ENCODE peak calls at places on chromosomes 11 and 22, in seven cellular contexts. One of them, this sample, is unnamed.

GRCh38 chr22:29344137-29344536 is 28.6 kb upstream of the RASL10A start:
- DNase-seq in testis: no peak
- DNase-seq in progenitor cell of endocrine pancreas: no peak
- DNase-seq in fibroblast of villous mesenchyme: peak
- DNase-seq in bronchial epithelial cell: peak
- DNase-seq in dorsolateral prefrontal cortex: no peak
- DNase-seq in stomach: peak
- DNase-seq in this sample: no peak

GRCh38 chr22:44132724-44133123 is 48.0 kb upstream of the PARVG start:
- DNase-seq in dorsolateral prefrontal cortex: peak
- DNase-seq in progenitor cell of endocrine pancreas: no peak
- DNase-seq in bronchial epithelial cell: no peak
- DNase-seq in stomach: no peak
- DNase-seq in testis: no peak
- DNase-seq in fibroblast of villous mesenchyme: no peak
- DNase-seq in this sample: no peak

GRCh38 chr22:44451016-44451415 is 47.0 kb downstream of the RTL6 start:
- DNase-seq in bronchial epithelial cell: no peak
- DNase-seq in testis: no peak
- DNase-seq in dorsolateral prefrontal cortex: no peak
- DNase-seq in fibroblast of villous mesenchyme: no peak
- DNase-seq in stomach: peak
- DNase-seq in progenitor cell of endocrine pancreas: no peak
- DNase-seq in this sample: no peak

GRCh38 chr11:13778345-13778744 is 109.9 kb downstream of the FAR1 start:
- DNase-seq in stomach: no peak
- DNase-seq in fibroblast of villous mesenchyme: no peak
- DNase-seq in testis: no peak
- DNase-seq in progenitor cell of endocrine pancreas: no peak
- DNase-seq in dorsolateral prefrontal cortex: no peak
- DNase-seq in bronchial epithelial cell: no peak
- DNase-seq in this sample: no peak

GRCh38 chr11:64384039-64384737 is 25.2 kb downstream of the RPS6KA4 start:
- DNase-seq in stomach: peak
- DNase-seq in fibroblast of villous mesenchyme: no peak
- DNase-seq in dorsolateral prefrontal cortex: no peak
- DNase-seq in progenitor cell of endocrine pancreas: no peak
- DNase-seq in bronchial epithelial cell: no peak
- DNase-seq in testis: peak
- DNase-seq in this sample: no peak

GRCh38 chr11:33237039-33237597 is 20.1 kb upstream of the HIPK3 start:
- DNase-seq in testis: no peak
- DNase-seq in bronchial epithelial cell: no peak
- DNase-seq in fibroblast of villous mesenchyme: no peak
- DNase-seq in dorsolateral prefrontal cortex: no peak
- DNase-seq in stomach: no peak
- DNase-seq in progenitor cell of endocrine pancreas: no peak
- DNase-seq in this sample: no peak

GRCh38 chr22:41925783-41926460 is 684 bp downstream of the TNFRSF13C start:
- DNase-seq in testis: peak
- DNase-seq in bronchial epithelial cell: no peak
- DNase-seq in progenitor cell of endocrine pancreas: peak
- DNase-seq in stomach: peak
- DNase-seq in fibroblast of villous mesenchyme: peak
- DNase-seq in dorsolateral prefrontal cortex: no peak
- DNase-seq in this sample: peak

GRCh38 chr11:460331-461199 is 10.5 kb downstream of the PTDSS2 start:
- DNase-seq in stomach: no peak
- DNase-seq in progenitor cell of endocrine pancreas: no peak
- DNase-seq in testis: no peak
- DNase-seq in dorsolateral prefrontal cortex: no peak
- DNase-seq in fibroblast of villous mesenchyme: peak
- DNase-seq in bronchial epithelial cell: no peak
- DNase-seq in this sample: no peak

GRCh38 chr11:19820100-19820499 is 107.5 kb downstream of the NAV2 start:
- DNase-seq in progenitor cell of endocrine pancreas: no peak
- DNase-seq in stomach: no peak
- DNase-seq in bronchial epithelial cell: no peak
- DNase-seq in dorsolateral prefrontal cortex: no peak
- DNase-seq in fibroblast of villous mesenchyme: no peak
- DNase-seq in testis: no peak
- DNase-seq in this sample: no peak

GRCh38 chr11:131195801-131196517 is 174.5 kb upstream of the NTM start:
- DNase-seq in dorsolateral prefrontal cortex: no peak
- DNase-seq in fibroblast of villous mesenchyme: peak
- DNase-seq in stomach: peak
- DNase-seq in progenitor cell of endocrine pancreas: no peak
- DNase-seq in bronchial epithelial cell: peak
- DNase-seq in testis: peak
- DNase-seq in this sample: no peak

GRCh38 chr11:123221074-123221473 is 26.0 kb upstream of the CLMP start:
- DNase-seq in dorsolateral prefrontal cortex: no peak
- DNase-seq in progenitor cell of endocrine pancreas: no peak
- DNase-seq in testis: no peak
- DNase-seq in stomach: no peak
- DNase-seq in fibroblast of villous mesenchyme: peak
- DNase-seq in bronchial epithelial cell: no peak
- DNase-seq in this sample: no peak

GRCh38 chr11:59770869-59771268 is 15.7 kb downstream of the STX3 start:
- DNase-seq in testis: no peak
- DNase-seq in progenitor cell of endocrine pancreas: no peak
- DNase-seq in stomach: no peak
- DNase-seq in dorsolateral prefrontal cortex: no peak
- DNase-seq in fibroblast of villous mesenchyme: no peak
- DNase-seq in bronchial epithelial cell: no peak
- DNase-seq in this sample: no peak

GRCh38 chr22:23181763-23182288 is 1.5 kb downstream of the BCR start:
- DNase-seq in fibroblast of villous mesenchyme: no peak
- DNase-seq in dorsolateral prefrontal cortex: no peak
- DNase-seq in bronchial epithelial cell: no peak
- DNase-seq in stomach: no peak
- DNase-seq in testis: no peak
- DNase-seq in progenitor cell of endocrine pancreas: no peak
- DNase-seq in this sample: no peak

GRCh38 chr11:9972917-9973504 is 309.1 kb downstream of the SWAP70 start:
- DNase-seq in stomach: no peak
- DNase-seq in bronchial epithelial cell: peak
- DNase-seq in testis: peak
- DNase-seq in fibroblast of villous mesenchyme: peak
- DNase-seq in dorsolateral prefrontal cortex: no peak
- DNase-seq in progenitor cell of endocrine pancreas: no peak
- DNase-seq in this sample: no peak

GRCh38 chr11:107898270-107898669 is 30.0 kb upstream of the RAB39A start:
- DNase-seq in fibroblast of villous mesenchyme: peak
- DNase-seq in progenitor cell of endocrine pancreas: no peak
- DNase-seq in stomach: no peak
- DNase-seq in bronchial epithelial cell: peak
- DNase-seq in dorsolateral prefrontal cortex: no peak
- DNase-seq in testis: no peak
- DNase-seq in this sample: no peak

GRCh38 chr11:119594639-119595249 is 134.3 kb downstream of the NECTIN1 start:
- DNase-seq in bronchial epithelial cell: peak
- DNase-seq in stomach: no peak
- DNase-seq in progenitor cell of endocrine pancreas: no peak
- DNase-seq in testis: no peak
- DNase-seq in fibroblast of villous mesenchyme: peak
- DNase-seq in dorsolateral prefrontal cortex: no peak
- DNase-seq in this sample: no peak

GRCh38 chr11:11403763-11404725 is 51.0 kb upstream of the CSNK2A3 start:
- DNase-seq in stomach: no peak
- DNase-seq in bronchial epithelial cell: peak
- DNase-seq in dorsolateral prefrontal cortex: no peak
- DNase-seq in testis: no peak
- DNase-seq in progenitor cell of endocrine pancreas: no peak
- DNase-seq in fibroblast of villous mesenchyme: peak
- DNase-seq in this sample: no peak

GRCh38 chr11:5930614-5931013 is 11.4 kb upstream of the OR56A3 start:
- DNase-seq in bronchial epithelial cell: no peak
- DNase-seq in fibroblast of villous mesenchyme: no peak
- DNase-seq in dorsolateral prefrontal cortex: no peak
- DNase-seq in progenitor cell of endocrine pancreas: no peak
- DNase-seq in stomach: no peak
- DNase-seq in testis: no peak
- DNase-seq in this sample: no peak

GRCh38 chr11:126523441-126523840 is 168.0 kb downstream of the ST3GAL4 start:
- DNase-seq in stomach: no peak
- DNase-seq in dorsolateral prefrontal cortex: no peak
- DNase-seq in progenitor cell of endocrine pancreas: no peak
- DNase-seq in fibroblast of villous mesenchyme: no peak
- DNase-seq in bronchial epithelial cell: no peak
- DNase-seq in testis: no peak
- DNase-seq in this sample: no peak

GRCh38 chr11:23574149-23574548 is 713.9 kb upstream of the CCDC179 start:
- DNase-seq in dorsolateral prefrontal cortex: no peak
- DNase-seq in progenitor cell of endocrine pancreas: no peak
- DNase-seq in fibroblast of villous mesenchyme: no peak
- DNase-seq in stomach: no peak
- DNase-seq in testis: no peak
- DNase-seq in bronchial epithelial cell: no peak
- DNase-seq in this sample: no peak

GRCh38 chr11:59283825-59284772 is 71.4 kb upstream of the MPEG1 start:
- DNase-seq in progenitor cell of endocrine pancreas: no peak
- DNase-seq in dorsolateral prefrontal cortex: no peak
- DNase-seq in testis: peak
- DNase-seq in bronchial epithelial cell: peak
- DNase-seq in fibroblast of villous mesenchyme: peak
- DNase-seq in stomach: peak
- DNase-seq in this sample: peak

GRCh38 chr11:86244063-86244521 is 461 bp upstream of the EED start:
- DNase-seq in dorsolateral prefrontal cortex: peak
- DNase-seq in progenitor cell of endocrine pancreas: peak
- DNase-seq in stomach: peak
- DNase-seq in bronchial epithelial cell: peak
- DNase-seq in fibroblast of villous mesenchyme: no peak
- DNase-seq in testis: peak
- DNase-seq in this sample: no peak

DNA sequence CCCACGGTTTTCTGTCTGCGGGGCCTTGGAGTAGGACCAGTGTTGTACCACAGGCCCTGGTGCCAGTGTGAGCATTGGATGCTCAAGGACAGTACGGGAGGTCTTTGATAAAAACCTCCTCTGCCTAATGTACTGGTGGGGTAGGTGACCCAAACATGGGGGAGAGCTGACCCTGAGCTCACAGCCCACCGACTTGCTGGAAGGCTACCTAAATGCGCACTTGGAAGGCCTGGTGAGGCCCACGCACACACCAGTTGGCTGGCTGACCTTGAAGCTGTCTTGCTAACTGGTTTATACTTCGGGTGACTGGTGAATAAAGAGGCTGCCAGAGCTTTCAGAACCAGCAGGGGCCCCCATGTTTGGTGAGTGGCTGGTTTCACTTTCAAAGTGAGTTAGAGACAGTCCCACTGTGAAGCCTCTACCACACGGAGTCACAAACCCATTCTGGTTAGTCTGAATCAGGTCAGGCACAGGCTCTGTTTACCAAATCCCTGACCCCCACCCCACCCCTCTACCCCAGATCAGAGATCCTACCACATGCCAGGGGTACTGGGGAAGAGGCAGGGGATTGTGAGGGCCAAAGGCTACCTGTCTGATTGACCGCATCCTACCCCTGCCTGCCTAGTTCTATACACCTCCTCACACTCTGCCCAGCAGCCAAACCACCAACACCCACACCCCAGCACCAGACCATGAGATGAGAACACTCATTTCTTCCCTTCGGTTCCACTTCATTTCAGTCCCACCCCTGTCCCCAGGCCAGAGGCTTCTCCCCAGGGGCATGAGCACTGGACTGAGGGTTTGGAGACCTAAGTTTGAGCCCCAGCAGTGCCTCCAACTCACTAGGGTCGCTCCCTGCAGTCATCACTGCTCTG is 12.7 kb upstream of the IL2RB start:
- DNase-seq in progenitor cell of endocrine pancreas: no peak
- DNase-seq in stomach: no peak
- DNase-seq in testis: no peak
- DNase-seq in fibroblast of villous mesenchyme: no peak
- DNase-seq in bronchial epithelial cell: no peak
- DNase-seq in dorsolateral prefrontal cortex: no peak
- DNase-seq in this sample: no peak
- TF ChIP-seq CTCF in progenitor cell of endocrine pancreas: no peak
- TF ChIP-seq CTCF in stomach: no peak
- TF ChIP-seq CTCF in testis: no peak
- TF ChIP-seq CTCF in fibroblast of villous mesenchyme: peak
- TF ChIP-seq CTCF in bronchial epithelial cell: no peak
- TF ChIP-seq CTCF in dorsolateral prefrontal cortex: no peak
- TF ChIP-seq CTCF in this sample: no peak

DNA sequence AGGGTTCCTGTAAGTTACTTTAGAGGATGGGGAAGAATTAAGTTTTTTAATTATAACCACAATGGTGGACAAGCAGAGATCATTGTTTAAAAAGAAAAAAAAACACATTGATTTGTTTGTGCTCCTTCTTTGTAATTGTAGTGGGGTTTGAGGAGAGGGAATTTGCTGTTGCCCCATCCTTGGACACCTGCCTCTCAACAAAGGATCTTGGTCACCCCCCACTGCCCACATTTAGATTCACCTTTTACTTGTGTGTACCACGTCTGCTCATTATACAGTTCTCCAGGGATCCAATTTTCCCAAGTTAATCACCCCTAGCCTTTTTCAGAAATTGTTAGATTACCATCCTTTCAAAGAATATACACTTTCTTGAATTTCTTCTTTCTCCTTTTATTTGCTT is 53.0 kb downstream of the DNAJC24 start:
- DNase-seq in testis: no peak
- DNase-seq in bronchial epithelial cell: no peak
- DNase-seq in dorsolateral prefrontal cortex: no peak
- DNase-seq in progenitor cell of endocrine pancreas: no peak
- DNase-seq in fibroblast of villous mesenchyme: no peak
- DNase-seq in stomach: no peak
- DNase-seq in this sample: no peak
- TF ChIP-seq CTCF in testis: no peak
- TF ChIP-seq CTCF in bronchial epithelial cell: no peak
- TF ChIP-seq CTCF in dorsolateral prefrontal cortex: no peak
- TF ChIP-seq CTCF in progenitor cell of endocrine pancreas: no peak
- TF ChIP-seq CTCF in fibroblast of villous mesenchyme: no peak
- TF ChIP-seq CTCF in stomach: no peak
- TF ChIP-seq CTCF in this sample: no peak

GRCh38 chr11:20873054-20873453 is 203.7 kb downstream of the NELL1 start:
- DNase-seq in progenitor cell of endocrine pancreas: peak
- DNase-seq in dorsolateral prefrontal cortex: no peak
- DNase-seq in stomach: no peak
- DNase-seq in fibroblast of villous mesenchyme: no peak
- DNase-seq in testis: peak
- DNase-seq in bronchial epithelial cell: peak
- DNase-seq in this sample: peak
- TF ChIP-seq CTCF in progenitor cell of endocrine pancreas: peak
- TF ChIP-seq CTCF in dorsolateral prefrontal cortex: no peak
- TF ChIP-seq CTCF in stomach: no peak
- TF ChIP-seq CTCF in fibroblast of villous mesenchyme: no peak
- TF ChIP-seq CTCF in testis: no peak
- TF ChIP-seq CTCF in bronchial epithelial cell: no peak
- TF ChIP-seq CTCF in this sample: peak

DNA sequence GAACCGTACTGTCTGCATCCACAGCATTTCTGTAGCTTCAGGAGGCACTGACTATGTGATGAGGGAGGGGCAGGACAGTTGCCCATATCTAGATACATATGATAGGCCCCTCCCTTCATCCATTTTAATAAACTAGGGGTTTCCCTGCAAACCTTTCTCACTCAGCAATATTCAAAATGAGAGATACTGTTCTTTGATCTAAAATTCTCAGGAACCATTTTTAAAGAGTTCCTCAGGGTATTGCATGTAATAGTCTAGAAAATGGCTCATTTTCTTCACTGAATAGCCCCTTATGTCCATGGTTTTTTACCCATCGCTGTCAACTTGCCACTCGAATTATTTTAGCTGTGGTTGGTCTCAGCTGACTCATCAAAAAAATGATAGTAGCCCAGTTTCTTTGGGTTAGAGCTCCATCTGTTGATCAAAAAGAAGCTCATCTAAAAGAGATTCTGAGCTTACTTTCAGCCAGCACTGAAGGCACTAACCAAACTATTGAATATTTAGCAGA is 37.0 kb upstream of the DNAJB7 start:
- DNase-seq in dorsolateral prefrontal cortex: no peak
- DNase-seq in fibroblast of villous mesenchyme: peak
- DNase-seq in progenitor cell of endocrine pancreas: no peak
- DNase-seq in bronchial epithelial cell: peak
- DNase-seq in testis: no peak
- DNase-seq in stomach: no peak
- DNase-seq in this sample: no peak
- TF ChIP-seq CTCF in dorsolateral prefrontal cortex: peak
- TF ChIP-seq CTCF in fibroblast of villous mesenchyme: peak
- TF ChIP-seq CTCF in progenitor cell of endocrine pancreas: peak
- TF ChIP-seq CTCF in bronchial epithelial cell: peak
- TF ChIP-seq CTCF in testis: peak
- TF ChIP-seq CTCF in stomach: no peak
- TF ChIP-seq CTCF in this sample: peak

This sample was measured in neural crest cell.